ENCODE peak calls at places on chromosomes 3 and 15, in five cellular contexts. One of them, this sample, is unnamed.

GRCh38 chr3:197269024-197269423 is 29.4 kb downstream of the DLG1 start:
- DNase-seq in HFF-Myc: no peak
- DNase-seq in ovary: no peak
- DNase-seq in DMS 273 treated with DMSO at 0.1 percent for 48 hours: no peak
- DNase-seq in GM06990: no peak
- DNase-seq in this sample: no peak

GRCh38 chr3:144187531-144188230 is 216.1 kb downstream of the DIPK2A start:
- DNase-seq in HFF-Myc: peak
- DNase-seq in ovary: no peak
- DNase-seq in DMS 273 treated with DMSO at 0.1 percent for 48 hours: no peak
- DNase-seq in GM06990: no peak
- DNase-seq in this sample: peak

GRCh38 chr3:47701388-47701787 is 80.3 kb downstream of the SMARCC1 start:
- DNase-seq in HFF-Myc: no peak
- DNase-seq in ovary: no peak
- DNase-seq in DMS 273 treated with DMSO at 0.1 percent for 48 hours: no peak
- DNase-seq in GM06990: no peak
- DNase-seq in this sample: no peak

GRCh38 chr15:71707230-71708051 is 102.9 kb upstream of the NR2E3 start:
- DNase-seq in HFF-Myc: no peak
- DNase-seq in ovary: no peak
- DNase-seq in DMS 273 treated with DMSO at 0.1 percent for 48 hours: no peak
- DNase-seq in GM06990: no peak
- DNase-seq in this sample: no peak

GRCh38 chr15:59885832-59886231 is 118.3 kb upstream of the FOXB1 start:
- DNase-seq in HFF-Myc: peak
- DNase-seq in ovary: no peak
- DNase-seq in DMS 273 treated with DMSO at 0.1 percent for 48 hours: no peak
- DNase-seq in GM06990: no peak
- DNase-seq in this sample: peak

GRCh38 chr15:82536409-82537350 is 3.6 kb downstream of the RPS17 start:
- DNase-seq in HFF-Myc: no peak
- DNase-seq in ovary: no peak
- DNase-seq in DMS 273 treated with DMSO at 0.1 percent for 48 hours: no peak
- DNase-seq in GM06990: no peak
- DNase-seq in this sample: no peak

GRCh38 chr3:166453472-166453871 is 616.2 kb upstream of the BCHE start:
- DNase-seq in HFF-Myc: no peak
- DNase-seq in ovary: no peak
- DNase-seq in DMS 273 treated with DMSO at 0.1 percent for 48 hours: no peak
- DNase-seq in GM06990: no peak
- DNase-seq in this sample: no peak

GRCh38 chr15:80403712-80404056 is 498 bp upstream of the ARNT2 start:
- DNase-seq in HFF-Myc: no peak
- DNase-seq in ovary: no peak
- DNase-seq in DMS 273 treated with DMSO at 0.1 percent for 48 hours: no peak
- DNase-seq in GM06990: no peak
- DNase-seq in this sample: no peak

GRCh38 chr15:78064544-78064943 is 13.0 kb downstream of the TBC1D2B start:
- DNase-seq in HFF-Myc: no peak
- DNase-seq in ovary: no peak
- DNase-seq in DMS 273 treated with DMSO at 0.1 percent for 48 hours: no peak
- DNase-seq in GM06990: no peak
- DNase-seq in this sample: no peak

GRCh38 chr3:53382106-53382505 is 34.8 kb upstream of the DCP1A start:
- DNase-seq in HFF-Myc: no peak
- DNase-seq in ovary: no peak
- DNase-seq in DMS 273 treated with DMSO at 0.1 percent for 48 hours: no peak
- DNase-seq in GM06990: no peak
- DNase-seq in this sample: peak

GRCh38 chr3:4060064-4060463 is 243.1 kb upstream of the SETMAR start:
- DNase-seq in HFF-Myc: no peak
- DNase-seq in ovary: no peak
- DNase-seq in DMS 273 treated with DMSO at 0.1 percent for 48 hours: no peak
- DNase-seq in GM06990: no peak
- DNase-seq in this sample: peak

GRCh38 chr3:49104427-49105291 is at the start of gene QARS1:
- DNase-seq in HFF-Myc: peak
- DNase-seq in ovary: peak
- DNase-seq in DMS 273 treated with DMSO at 0.1 percent for 48 hours: peak
- DNase-seq in GM06990: peak
- DNase-seq in this sample: peak

GRCh38 chr15:60964527-60964926 is 264.6 kb downstream of the RORA start:
- DNase-seq in HFF-Myc: no peak
- DNase-seq in ovary: no peak
- DNase-seq in DMS 273 treated with DMSO at 0.1 percent for 48 hours: no peak
- DNase-seq in GM06990: no peak
- DNase-seq in this sample: peak

GRCh38 chr15:91894606-91895005 is 41.1 kb downstream of the SLCO3A1 start:
- DNase-seq in HFF-Myc: no peak
- DNase-seq in ovary: no peak
- DNase-seq in DMS 273 treated with DMSO at 0.1 percent for 48 hours: no peak
- DNase-seq in GM06990: no peak
- DNase-seq in this sample: no peak

GRCh38 chr15:40069178-40070165 is 30.5 kb upstream of the SRP14 start:
- DNase-seq in HFF-Myc: no peak
- DNase-seq in ovary: peak
- DNase-seq in DMS 273 treated with DMSO at 0.1 percent for 48 hours: peak
- DNase-seq in GM06990: peak
- DNase-seq in this sample: peak

GRCh38 chr3:146709969-146710368 is 104.8 kb upstream of the PLSCR5 start:
- DNase-seq in HFF-Myc: no peak
- DNase-seq in ovary: no peak
- DNase-seq in DMS 273 treated with DMSO at 0.1 percent for 48 hours: no peak
- DNase-seq in GM06990: no peak
- DNase-seq in this sample: peak

GRCh38 chr3:11690863-11691833 is 47.4 kb upstream of the VGLL4 start:
- DNase-seq in HFF-Myc: no peak
- DNase-seq in ovary: no peak
- DNase-seq in DMS 273 treated with DMSO at 0.1 percent for 48 hours: no peak
- DNase-seq in GM06990: no peak
- DNase-seq in this sample: peak

GRCh38 chr3:31847760-31848159 is 133.3 kb downstream of the OSBPL10 start:
- DNase-seq in HFF-Myc: no peak
- DNase-seq in ovary: no peak
- DNase-seq in DMS 273 treated with DMSO at 0.1 percent for 48 hours: no peak
- DNase-seq in GM06990: no peak
- DNase-seq in this sample: no peak

GRCh38 chr3:101042996-101043686 is 49.9 kb upstream of the ABI3BP start:
- DNase-seq in HFF-Myc: no peak
- DNase-seq in ovary: no peak
- DNase-seq in DMS 273 treated with DMSO at 0.1 percent for 48 hours: no peak
- DNase-seq in GM06990: no peak
- DNase-seq in this sample: peak

GRCh38 chr3:30511524-30512278 is 94.7 kb upstream of the TGFBR2 start:
- DNase-seq in HFF-Myc: peak
- DNase-seq in ovary: no peak
- DNase-seq in DMS 273 treated with DMSO at 0.1 percent for 48 hours: no peak
- DNase-seq in GM06990: no peak
- DNase-seq in this sample: peak

GRCh38 chr15:78507831-78508160 is 419 bp downstream of the HYKK start:
- DNase-seq in HFF-Myc: no peak
- DNase-seq in ovary: no peak
- DNase-seq in DMS 273 treated with DMSO at 0.1 percent for 48 hours: no peak
- DNase-seq in GM06990: no peak
- DNase-seq in this sample: no peak

GRCh38 chr3:195056506-195056905 is 214.5 kb downstream of the XXYLT1 start:
- DNase-seq in HFF-Myc: no peak
- DNase-seq in ovary: no peak
- DNase-seq in DMS 273 treated with DMSO at 0.1 percent for 48 hours: no peak
- DNase-seq in GM06990: no peak
- DNase-seq in this sample: no peak

GRCh38 chr3:9211155-9211950 is 38.1 kb downstream of the SRGAP3 start:
- DNase-seq in HFF-Myc: peak
- DNase-seq in ovary: no peak
- DNase-seq in DMS 273 treated with DMSO at 0.1 percent for 48 hours: no peak
- DNase-seq in GM06990: no peak
- DNase-seq in this sample: peak

GRCh38 chr3:88828466-88828865 is 279.0 kb upstream of the EPHA3 start:
- DNase-seq in HFF-Myc: no peak
- DNase-seq in ovary: no peak
- DNase-seq in DMS 273 treated with DMSO at 0.1 percent for 48 hours: no peak
- DNase-seq in GM06990: no peak
- DNase-seq in this sample: no peak

GRCh38 chr3:50264389-50264963 is 4.5 kb upstream of the SEMA3B start:
- DNase-seq in HFF-Myc: peak
- DNase-seq in ovary: peak
- DNase-seq in DMS 273 treated with DMSO at 0.1 percent for 48 hours: no peak
- DNase-seq in GM06990: no peak
- DNase-seq in this sample: peak

GRCh38 chr15:77889009-77889806 is 188.3 kb downstream of the TBC1D2B start:
- DNase-seq in HFF-Myc: no peak
- DNase-seq in ovary: no peak
- DNase-seq in DMS 273 treated with DMSO at 0.1 percent for 48 hours: no peak
- DNase-seq in GM06990: no peak
- DNase-seq in this sample: no peak

GRCh38 chr3:144003051-144003450 is 31.4 kb downstream of the DIPK2A start:
- DNase-seq in HFF-Myc: no peak
- DNase-seq in ovary: no peak
- DNase-seq in DMS 273 treated with DMSO at 0.1 percent for 48 hours: no peak
- DNase-seq in GM06990: no peak
- DNase-seq in this sample: no peak